ENCODE peak calls at places on chromosomes 1 and 21, in ten cellular contexts. F, S, N, Y, E, Q, P, U, C and H are unnamed samples. For H3K27me3 and H3K36me3, the result is how much of the 10 kb centered on the place peaks cover.

GRCh38 chr1:234972411-234973191 is 156.0 kb downstream of the TOMM20 start:
- DNase-seq in F (no peak), S (no peak), N (no peak), Y (no peak), E (no peak), Q (no peak), P (no peak), U (no peak), C (no peak), H (no peak)

GRCh38 chr1:179706339-179706941 is 36.7 kb upstream of the FAM163A start:
- DNase-seq in F (peak), S (peak), N (no peak), Y (peak), E (peak), Q (peak), P (no peak), U (peak), C (peak), H (peak)

GRCh38 chr1:157438236-157439012 is 113.9 kb downstream of the FCRL5 start:
- DNase-seq in F (no peak), S (no peak), N (no peak), Y (no peak), E (no peak), Q (no peak), P (no peak), U (no peak), C (no peak), H (no peak)

GRCh38 chr1:45767035-45767434 is 16.6 kb upstream of the IPP start:
- DNase-seq in F (no peak), S (no peak), N (no peak), Y (no peak), E (peak), Q (no peak), P (no peak), U (peak), C (no peak), H (no peak)

GRCh38 chr21:36839123-36839522 is 127.3 kb downstream of the HLCS start:
- DNase-seq in F (no peak), S (no peak), N (no peak), Y (no peak), E (peak), Q (no peak), P (no peak), U (peak), C (no peak), H (no peak)

GRCh38 chr21:42102063-42102462 is 30.9 kb downstream of the UMODL1 start:
- DNase-seq in F (no peak), S (no peak), N (no peak), Y (no peak), E (no peak), Q (no peak), P (no peak), U (no peak), C (peak), H (no peak)

GRCh38 chr1:186404454-186405051 is 28.9 kb downstream of the ODR4 start:
- DNase-seq in F (no peak), S (no peak), N (no peak), Y (peak), E (peak), Q (no peak), P (no peak), U (peak), C (peak), H (peak)

GRCh38 chr1:183444243-183444642 is 26.1 kb upstream of the NMNAT2 start:
- DNase-seq in F (no peak), S (no peak), N (no peak), Y (no peak), E (peak), Q (no peak), P (no peak), U (peak), C (no peak), H (no peak)

GRCh38 chr1:151846062-151846568 is 6.5 kb upstream of the C2CD4D start:
- DNase-seq in F (no peak), S (no peak), N (no peak), Y (no peak), E (peak), Q (no peak), P (no peak), U (no peak), C (peak), H (peak)

GRCh38 chr21:32114434-32115063 is 164.3 kb downstream of the MIS18A start:
- DNase-seq in F (no peak), S (no peak), N (no peak), Y (no peak), E (no peak), Q (no peak), P (no peak), U (no peak), C (no peak), H (no peak)

GRCh38 chr1:157384252-157384651 is 168.1 kb downstream of the FCRL5 start:
- DNase-seq in F (no peak), S (no peak), N (no peak), Y (no peak), E (no peak), Q (no peak), P (no peak), U (no peak), C (no peak), H (no peak)

GRCh38 chr1:184740344-184740743 is 14.3 kb downstream of the EDEM3 start:
- DNase-seq in F (no peak), S (no peak), N (no peak), Y (no peak), E (no peak), Q (no peak), P (no peak), U (no peak), C (no peak), H (no peak)

DNA sequence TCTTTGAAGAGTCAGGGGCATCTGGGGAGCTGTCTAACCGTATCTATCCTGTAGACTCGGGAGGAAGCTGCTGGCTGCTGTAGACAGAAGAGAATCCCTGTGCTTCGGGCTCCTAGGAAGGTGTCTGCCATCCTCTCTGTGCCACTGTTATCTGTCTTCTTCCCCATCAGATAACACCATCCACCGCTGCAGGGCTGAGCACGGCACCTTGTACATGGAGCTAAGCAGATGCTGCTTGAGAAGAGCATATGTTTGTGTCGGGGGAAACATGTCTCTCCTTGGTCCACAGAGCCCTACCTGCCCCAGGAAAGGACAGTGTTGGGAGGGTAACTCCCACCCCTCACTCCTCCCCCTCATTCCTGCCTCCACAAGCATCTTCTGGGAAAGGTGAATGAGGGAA is 1.4 kb upstream of the MAPKAPK2 start:
- DNase-seq in F (no peak), S (no peak), N (no peak), Y (no peak), E (no peak), Q (no peak), P (no peak), U (no peak), C (no peak), H (no peak)
- H3K27me3 ChIP-seq in F (under half), S (under half), N (under half), Y (under half), E (under half), Q (under half), P (under half), U (under half), C (under half), H (under half)

GRCh38 chr1:204126367-204126766 is 25.5 kb downstream of the ETNK2 start:
- DNase-seq in F (no peak), S (no peak), N (no peak), Y (no peak), E (no peak), Q (no peak), P (no peak), U (no peak), C (no peak), H (no peak)
- H3K36me3 ChIP-seq in F (under half), S (half or more), N (half or more), Y (under half), E (under half), Q (under half), P (under half), U (under half), C (under half), H (under half)

DNA sequence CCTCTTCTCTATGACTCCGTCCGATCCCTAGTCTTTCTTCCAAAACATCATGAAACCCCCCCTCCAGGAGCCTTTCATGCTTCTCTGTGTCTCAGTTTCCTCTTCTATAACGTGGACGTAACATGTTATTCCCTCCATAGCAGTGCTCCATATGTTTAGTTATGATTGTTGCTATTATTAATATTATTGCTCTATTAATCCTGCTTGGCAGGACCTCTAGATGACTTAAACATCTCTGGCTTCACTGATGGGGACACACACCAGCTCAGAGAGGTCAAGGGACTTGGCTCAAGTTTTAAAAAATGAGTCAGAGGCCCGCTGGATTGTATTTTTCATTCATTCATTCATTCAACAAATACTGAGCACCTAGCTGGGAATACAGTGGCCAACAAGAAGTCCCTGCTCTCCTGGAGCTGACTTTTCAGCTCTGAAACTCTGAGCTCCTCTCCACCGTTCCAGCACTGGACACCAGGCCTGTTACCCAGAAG is 404 bp upstream of the CPLANE2 start:
- DNase-seq in F (no peak), S (no peak), N (no peak), Y (no peak), E (peak), Q (no peak), P (no peak), U (peak), C (no peak), H (no peak)
- H3K4me3 ChIP-seq in F (no peak), S (peak), N (no peak), Y (peak), E (peak), Q (peak), P (peak), U (peak), C (peak), H (peak)

GRCh38 chr1:36085686-36086526 is 2.0 kb downstream of the TEKT2 start:
- DNase-seq in F (no peak), S (no peak), N (no peak), Y (no peak), E (no peak), Q (no peak), P (no peak), U (no peak), C (no peak), H (peak)

GRCh38 chr1:36087233-36088123 is 1.2 kb upstream of the ADPRS start:
- DNase-seq in F (no peak), S (no peak), N (no peak), Y (no peak), E (no peak), Q (no peak), P (no peak), U (no peak), C (no peak), H (peak)

GRCh38 chr1:36088265-36088576 is 471 bp upstream of the ADPRS start:
- DNase-seq in F (no peak), S (no peak), N (no peak), Y (no peak), E (no peak), Q (no peak), P (no peak), U (no peak), C (no peak), H (no peak)

GRCh38 chr1:36085126-36085525 is 1.2 kb downstream of the TEKT2 start:
- DNase-seq in F (no peak), S (no peak), N (no peak), Y (no peak), E (no peak), Q (no peak), P (no peak), U (no peak), C (no peak), H (no peak)

DNA sequence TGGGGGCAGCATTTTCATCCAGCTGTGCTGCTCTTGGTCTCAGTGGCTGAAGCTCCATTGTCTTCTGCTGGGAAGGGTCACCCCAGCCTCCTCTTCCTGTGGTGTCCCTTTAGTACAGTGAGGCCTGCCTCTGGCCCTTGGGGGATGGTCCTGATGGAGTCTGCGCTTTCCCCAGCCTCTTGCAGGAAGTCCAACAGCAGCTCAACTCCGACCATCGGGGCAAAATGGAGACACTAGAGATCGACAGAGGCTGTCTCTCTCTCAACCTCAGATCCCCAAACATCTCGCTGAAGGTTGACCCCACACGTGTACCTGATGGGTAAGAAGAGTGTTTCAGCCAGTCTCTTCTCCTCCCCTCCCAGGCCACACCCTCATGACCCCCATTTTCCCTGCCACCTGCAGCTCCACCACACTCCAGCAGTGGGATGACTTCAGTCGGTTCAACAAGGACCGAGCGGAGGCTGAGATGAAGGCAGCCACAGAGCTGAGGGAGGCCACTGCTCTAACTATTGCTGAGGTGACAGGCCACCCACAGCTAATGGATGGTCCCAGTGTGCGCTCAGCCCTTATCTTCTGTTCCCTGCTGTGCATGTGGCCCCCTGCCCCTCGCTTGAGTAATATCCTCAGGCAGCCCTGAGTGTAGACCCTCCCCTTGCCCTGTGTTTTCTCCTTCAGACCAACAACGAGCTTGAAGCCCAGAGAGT is 2.0 kb upstream of the ADPRS start:
- DNase-seq in F (no peak), S (no peak), N (no peak), Y (no peak), E (no peak), Q (no peak), P (no peak), U (no peak), C (no peak), H (peak)
- H3K27me3 ChIP-seq in F (under half), S (under half), N (under half), Y (under half), E (under half), Q (under half), P (under half), U (under half), C (under half), H (under half)

GRCh38 chr1:10299174-10299573 is 88.8 kb downstream of the KIF1B start:
- DNase-seq in F (no peak), S (no peak), N (no peak), Y (no peak), E (no peak), Q (no peak), P (no peak), U (no peak), C (no peak), H (no peak)
- H3K36me3 ChIP-seq in F (under half), S (half or more), N (under half), Y (under half), E (under half), Q (under half), P (half or more), U (under half), C (under half), H (under half)

GRCh38 chr21:41069305-41069642 is 98.7 kb upstream of the BACE2 start:
- DNase-seq in F (no peak), S (no peak), N (no peak), Y (no peak), E (no peak), Q (no peak), P (no peak), U (no peak), C (no peak), H (no peak)

GRCh38 chr21:41065539-41065938 is 102.4 kb upstream of the BACE2 start:
- DNase-seq in F (no peak), S (no peak), N (no peak), Y (no peak), E (no peak), Q (no peak), P (no peak), U (no peak), C (peak), H (no peak)

GRCh38 chr21:41066086-41066938 is 101.6 kb upstream of the BACE2 start:
- DNase-seq in F (no peak), S (no peak), N (no peak), Y (no peak), E (no peak), Q (no peak), P (no peak), U (no peak), C (no peak), H (no peak)

GRCh38 chr21:41071410-41071809 is 96.5 kb upstream of the BACE2 start:
- DNase-seq in F (no peak), S (no peak), N (no peak), Y (no peak), E (no peak), Q (no peak), P (no peak), U (no peak), C (no peak), H (peak)

DNA sequence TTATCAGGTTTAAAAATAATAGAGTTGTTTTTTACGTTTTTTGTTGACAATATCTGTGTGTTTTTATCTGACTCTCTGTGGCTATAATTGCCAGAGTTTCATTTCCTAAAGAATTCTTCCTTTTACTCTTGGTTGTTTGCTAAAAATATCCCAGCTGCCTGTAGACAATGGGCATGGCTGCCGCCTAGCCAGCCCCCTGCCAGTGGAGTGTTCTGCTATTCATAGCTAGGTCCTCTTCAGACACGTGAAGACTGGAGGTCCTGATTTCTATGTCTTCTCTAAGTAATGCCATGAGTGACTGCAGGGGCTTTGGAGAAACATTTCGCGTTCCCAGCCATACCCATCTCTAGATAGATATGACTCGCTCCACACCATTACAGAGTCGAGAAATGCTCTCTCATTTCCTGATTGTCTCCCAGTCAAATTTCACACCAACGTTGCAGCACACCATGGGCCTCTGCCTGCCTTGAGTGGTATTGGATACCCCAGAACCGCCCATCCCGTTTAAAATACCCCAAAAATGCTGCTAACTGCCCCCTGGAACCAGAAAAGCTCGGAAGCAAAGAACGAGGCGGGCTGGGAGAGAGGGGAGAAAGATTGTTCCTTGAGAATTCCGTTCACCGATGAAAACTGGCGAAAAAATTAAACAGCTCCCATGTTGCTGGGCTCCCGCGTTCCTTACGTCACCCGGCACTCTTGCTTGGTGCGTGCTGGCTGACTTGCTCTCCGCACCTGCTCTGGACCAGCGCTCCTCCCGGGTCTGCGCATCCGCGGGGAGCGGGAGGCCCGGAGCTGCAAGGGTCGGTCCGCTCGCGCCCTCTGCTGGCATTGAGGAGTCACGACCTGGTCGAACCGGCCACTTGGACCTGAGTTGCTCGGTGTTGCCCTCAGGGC is 99.3 kb upstream of the BACE2 start:
- DNase-seq in F (peak), S (peak), N (peak), Y (peak), E (peak), Q (peak), P (no peak), U (peak), C (peak), H (peak)
- H3K4me3 ChIP-seq in F (no peak), S (peak), N (no peak), Y (peak), E (no peak), Q (no peak), P (peak), U (no peak), C (peak), H (no peak)

DNA sequence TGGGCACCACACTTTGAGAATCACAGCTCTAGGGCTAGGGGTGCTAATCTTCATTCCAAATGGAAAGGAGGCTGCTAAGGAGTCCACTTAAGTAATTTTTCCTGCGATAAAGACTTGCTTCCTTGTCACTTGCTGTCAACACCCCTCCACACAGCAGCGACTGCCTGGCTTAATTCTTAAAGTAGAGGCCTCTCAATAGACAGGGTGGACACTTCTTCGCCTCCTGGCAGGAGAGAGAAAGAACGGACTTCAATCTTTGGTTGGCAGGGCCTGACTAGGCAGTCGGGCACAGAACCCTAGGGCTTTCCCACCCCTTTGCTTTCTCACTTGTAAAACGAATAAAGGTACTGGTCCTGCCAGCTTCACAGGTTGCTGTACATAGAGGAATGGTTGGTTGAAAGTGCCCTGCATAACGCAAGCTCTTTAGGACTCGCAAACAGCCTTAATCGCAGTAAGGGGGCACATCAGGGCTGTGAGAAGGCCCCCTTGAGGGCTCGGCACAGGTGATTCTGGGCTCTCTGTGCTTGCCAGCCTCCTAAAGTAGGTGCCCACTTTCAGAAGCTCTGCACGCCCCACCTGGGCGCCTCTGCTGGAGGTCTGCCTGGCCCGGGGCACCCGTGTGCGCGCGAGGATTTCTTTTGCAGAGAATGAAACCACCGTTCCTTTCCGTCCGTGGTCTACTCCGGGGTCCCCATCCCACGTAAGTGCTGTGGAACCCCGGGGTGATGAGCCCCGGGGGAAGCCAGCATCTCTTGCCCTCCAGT is 47.6 kb upstream of the CD34 start:
- DNase-seq in F (no peak), S (no peak), N (no peak), Y (no peak), E (no peak), Q (no peak), P (no peak), U (no peak), C (no peak), H (peak)
- H3K27me3 ChIP-seq in F (under half), S (under half), N (under half), Y (under half), E (under half), Q (under half), P (under half), U (under half), C (half or more), H (half or more)

GRCh38 chr1:244837597-244838258 is 2.3 kb downstream of the COX20 start:
- DNase-seq in F (no peak), S (no peak), N (no peak), Y (no peak), E (no peak), Q (no peak), P (no peak), U (no peak), C (no peak), H (no peak)
- H3K36me3 ChIP-seq in F (under half), S (under half), N (under half), Y (under half), E (under half), Q (under half), P (under half), U (under half), C (under half), H (under half)

GRCh38 chr1:18955442-18956188 is 861 bp downstream of the IFFO2 start:
- DNase-seq in F (peak), S (no peak), N (peak), Y (peak), E (no peak), Q (peak), P (no peak), U (no peak), C (peak), H (peak)
- H3K4me3 ChIP-seq in F (peak), S (peak), N (peak), Y (peak), E (peak), Q (peak), P (peak), U (peak), C (peak), H (peak)